ENCODE peak calls at places on chromosomes 13 and 19, in five cellular contexts. One of them, this sample, is unnamed.

GRCh38 chr19:39874404-39874803 is 28.2 kb upstream of the FBL start:
- DNase-seq in lower lobe of right lung: no peak
- DNase-seq in AG09319: no peak
- DNase-seq in astrocyte of the spinal cord: no peak
- DNase-seq in cardiac muscle cell: no peak
- DNase-seq in this sample: no peak

GRCh38 chr13:46383383-46383782 is 3.7 kb downstream of the RUBCNL start:
- DNase-seq in lower lobe of right lung: no peak
- DNase-seq in AG09319: no peak
- DNase-seq in astrocyte of the spinal cord: no peak
- DNase-seq in cardiac muscle cell: no peak
- DNase-seq in this sample: no peak

GRCh38 chr13:39095500-39095899 is 57.2 kb downstream of the NHLRC3 start:
- DNase-seq in lower lobe of right lung: no peak
- DNase-seq in AG09319: no peak
- DNase-seq in astrocyte of the spinal cord: no peak
- DNase-seq in cardiac muscle cell: no peak
- DNase-seq in this sample: peak; percentile 29

GRCh38 chr13:104571161-104571889 is 1505.1 kb upstream of the SLC10A2 start:
- DNase-seq in lower lobe of right lung: no peak
- DNase-seq in AG09319: no peak
- DNase-seq in astrocyte of the spinal cord: peak; percentile 95
- DNase-seq in cardiac muscle cell: peak; percentile 81
- DNase-seq in this sample: peak; percentile 7

GRCh38 chr19:53394522-53394973 is 401 bp upstream of the ZNF765 start:
- DNase-seq in lower lobe of right lung: peak; percentile 66
- DNase-seq in AG09319: peak; percentile 11
- DNase-seq in astrocyte of the spinal cord: no peak
- DNase-seq in cardiac muscle cell: peak; percentile 60
- DNase-seq in this sample: no peak

GRCh38 chr13:105144936-105145335 is 1390.5 kb downstream of the EFNB2 start:
- DNase-seq in lower lobe of right lung: no peak
- DNase-seq in AG09319: no peak
- DNase-seq in astrocyte of the spinal cord: no peak
- DNase-seq in cardiac muscle cell: no peak
- DNase-seq in this sample: no peak

GRCh38 chr19:1224847-1225246 is 13.0 kb downstream of the CBARP start:
- DNase-seq in lower lobe of right lung: no peak
- DNase-seq in AG09319: no peak
- DNase-seq in astrocyte of the spinal cord: no peak
- DNase-seq in cardiac muscle cell: no peak
- DNase-seq in this sample: no peak

GRCh38 chr13:26979334-26979733 is 192.3 kb downstream of the USP12 start:
- DNase-seq in lower lobe of right lung: no peak
- DNase-seq in AG09319: no peak
- DNase-seq in astrocyte of the spinal cord: no peak
- DNase-seq in cardiac muscle cell: no peak
- DNase-seq in this sample: no peak

GRCh38 chr19:43574424-43575155 is 737 bp downstream of the XRCC1 start:
- DNase-seq in lower lobe of right lung: peak; percentile 28
- DNase-seq in AG09319: no peak
- DNase-seq in astrocyte of the spinal cord: peak; percentile 52
- DNase-seq in cardiac muscle cell: no peak
- DNase-seq in this sample: no peak

GRCh38 chr13:66831317-66831716 is 398.8 kb downstream of the PCDH9 start:
- DNase-seq in lower lobe of right lung: no peak
- DNase-seq in AG09319: no peak
- DNase-seq in astrocyte of the spinal cord: no peak
- DNase-seq in cardiac muscle cell: no peak
- DNase-seq in this sample: no peak

GRCh38 chr13:34964558-34964957 is 22.5 kb downstream of the NBEA start:
- DNase-seq in lower lobe of right lung: no peak
- DNase-seq in AG09319: no peak
- DNase-seq in astrocyte of the spinal cord: no peak
- DNase-seq in cardiac muscle cell: no peak
- DNase-seq in this sample: no peak

GRCh38 chr19:5398693-5399057 is 56.5 kb upstream of the ZNRF4 start:
- DNase-seq in lower lobe of right lung: no peak
- DNase-seq in AG09319: no peak
- DNase-seq in astrocyte of the spinal cord: no peak
- DNase-seq in cardiac muscle cell: no peak
- DNase-seq in this sample: no peak

GRCh38 chr13:75299913-75300862 is 181.8 kb downstream of the TBC1D4 start:
- DNase-seq in lower lobe of right lung: no peak
- DNase-seq in AG09319: no peak
- DNase-seq in astrocyte of the spinal cord: peak; percentile 43
- DNase-seq in cardiac muscle cell: no peak
- DNase-seq in this sample: peak; percentile 20

GRCh38 chr13:34618654-34619053 is 323.4 kb upstream of the NBEA start:
- DNase-seq in lower lobe of right lung: no peak
- DNase-seq in AG09319: no peak
- DNase-seq in astrocyte of the spinal cord: no peak
- DNase-seq in cardiac muscle cell: no peak
- DNase-seq in this sample: no peak

GRCh38 chr19:6811906-6812305 is 39.4 kb downstream of the VAV1 start:
- DNase-seq in lower lobe of right lung: no peak
- DNase-seq in AG09319: peak; percentile 16
- DNase-seq in astrocyte of the spinal cord: peak; percentile 16
- DNase-seq in cardiac muscle cell: no peak
- DNase-seq in this sample: no peak

GRCh38 chr13:26323127-26323526 is 69.2 kb downstream of the CDK8 start:
- DNase-seq in lower lobe of right lung: no peak
- DNase-seq in AG09319: no peak
- DNase-seq in astrocyte of the spinal cord: no peak
- DNase-seq in cardiac muscle cell: no peak
- DNase-seq in this sample: no peak

GRCh38 chr13:96020155-96020575 is 33.0 kb downstream of the UGGT2 start:
- DNase-seq in lower lobe of right lung: no peak
- DNase-seq in AG09319: peak; percentile 20
- DNase-seq in astrocyte of the spinal cord: peak; percentile 79
- DNase-seq in cardiac muscle cell: peak; percentile 74
- DNase-seq in this sample: peak; percentile 46

GRCh38 chr19:38425810-38426466 is at the start of gene RASGRP4:
- DNase-seq in lower lobe of right lung: peak; percentile 69
- DNase-seq in AG09319: no peak
- DNase-seq in astrocyte of the spinal cord: no peak
- DNase-seq in cardiac muscle cell: no peak
- DNase-seq in this sample: peak; percentile 70

GRCh38 chr13:33016414-33017409 is at the start of gene KL:
- DNase-seq in lower lobe of right lung: peak; percentile 74
- DNase-seq in AG09319: no peak
- DNase-seq in astrocyte of the spinal cord: no peak
- DNase-seq in cardiac muscle cell: peak; percentile 51
- DNase-seq in this sample: peak; percentile 63

GRCh38 chr19:46789371-46789770 is 977 bp upstream of the SLC1A5 start:
- DNase-seq in lower lobe of right lung: no peak
- DNase-seq in AG09319: no peak
- DNase-seq in astrocyte of the spinal cord: no peak
- DNase-seq in cardiac muscle cell: no peak
- DNase-seq in this sample: no peak

GRCh38 chr13:113114511-113115362 is 7.9 kb upstream of the F10 start:
- DNase-seq in lower lobe of right lung: peak; percentile 35
- DNase-seq in AG09319: no peak
- DNase-seq in astrocyte of the spinal cord: no peak
- DNase-seq in cardiac muscle cell: no peak
- DNase-seq in this sample: no peak

GRCh38 chr13:97359181-97360057 is 74.5 kb upstream of the RAP2A start:
- DNase-seq in lower lobe of right lung: no peak
- DNase-seq in AG09319: no peak
- DNase-seq in astrocyte of the spinal cord: peak; percentile 76
- DNase-seq in cardiac muscle cell: peak; percentile 77
- DNase-seq in this sample: peak; percentile 45

GRCh38 chr19:39407394-39407643 is 672 bp downstream of the ZFP36 start:
- DNase-seq in lower lobe of right lung: no peak
- DNase-seq in AG09319: no peak
- DNase-seq in astrocyte of the spinal cord: no peak
- DNase-seq in cardiac muscle cell: no peak
- DNase-seq in this sample: no peak

GRCh38 chr13:24727731-24728601 is 36.0 kb upstream of the RNF17 start:
- DNase-seq in lower lobe of right lung: peak; percentile 61
- DNase-seq in AG09319: peak; percentile 75
- DNase-seq in astrocyte of the spinal cord: peak; percentile 78
- DNase-seq in cardiac muscle cell: peak; percentile 87
- DNase-seq in this sample: peak; percentile 90

GRCh38 chr19:46493236-46494114 is 2.2 kb downstream of the PNMA8B start:
- DNase-seq in lower lobe of right lung: peak; percentile 55
- DNase-seq in AG09319: no peak
- DNase-seq in astrocyte of the spinal cord: no peak
- DNase-seq in cardiac muscle cell: no peak
- DNase-seq in this sample: peak; percentile 38

GRCh38 chr19:31969110-31969509 is 376.3 kb upstream of the ZNF507 start:
- DNase-seq in lower lobe of right lung: no peak
- DNase-seq in AG09319: no peak
- DNase-seq in astrocyte of the spinal cord: no peak
- DNase-seq in cardiac muscle cell: no peak
- DNase-seq in this sample: no peak

DNA sequence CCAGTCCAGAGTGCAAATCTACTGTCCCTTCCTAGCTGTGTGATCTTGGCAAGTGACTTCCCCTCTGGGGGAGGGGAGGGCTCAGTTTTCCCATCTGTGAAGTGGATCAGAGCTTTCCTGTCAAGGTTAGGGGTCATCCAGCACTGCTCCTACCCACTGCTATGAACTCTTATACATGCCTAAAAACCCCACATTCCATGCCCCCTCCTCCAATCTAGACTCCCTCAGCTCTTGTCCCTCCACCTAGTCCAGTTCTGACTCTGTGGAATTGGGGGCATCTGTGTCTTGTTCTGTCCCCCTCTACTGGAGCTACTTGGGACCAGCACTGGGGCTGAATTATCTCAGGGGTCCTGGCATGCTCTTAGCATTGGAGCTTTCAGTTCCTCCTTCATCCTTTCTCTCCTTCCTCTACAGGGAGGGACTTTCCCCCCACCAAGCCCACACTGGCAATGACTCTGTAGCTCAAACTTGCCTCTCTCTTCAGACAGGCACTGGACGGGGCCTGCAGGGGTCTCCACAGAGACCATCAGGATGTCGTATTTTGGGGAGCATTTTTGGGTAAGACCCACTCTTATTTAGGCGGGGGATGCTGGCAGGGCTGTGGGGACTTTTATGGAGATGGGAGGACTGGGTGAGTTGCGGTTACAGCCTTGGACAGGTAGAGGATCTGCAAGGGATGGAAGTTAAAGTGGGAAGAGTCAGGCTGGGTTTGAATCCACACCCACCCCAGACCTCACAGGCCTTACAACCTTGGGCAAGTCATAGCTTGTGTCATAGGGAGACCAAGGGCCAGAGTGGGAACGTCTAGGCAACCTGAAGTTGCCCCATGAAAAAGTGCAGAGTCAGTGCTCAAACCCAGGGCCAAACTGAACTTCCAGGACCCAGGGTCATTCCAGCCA is 3.6 kb downstream of the FCHO1 start:
- DNase-seq in lower lobe of right lung: no peak
- DNase-seq in AG09319: no peak
- DNase-seq in astrocyte of the spinal cord: no peak
- DNase-seq in cardiac muscle cell: no peak
- DNase-seq in this sample: peak; percentile 82
- TF ChIP-seq CTCF in lower lobe of right lung: no peak
- TF ChIP-seq CTCF in AG09319: no peak
- TF ChIP-seq CTCF in astrocyte of the spinal cord: no peak
- TF ChIP-seq CTCF in cardiac muscle cell: no peak
- TF ChIP-seq CTCF in this sample: peak; percentile 48

GRCh38 chr19:35090795-35091214 is 24.8 kb upstream of the FXYD3 start:
- DNase-seq in lower lobe of right lung: no peak
- DNase-seq in AG09319: no peak
- DNase-seq in astrocyte of the spinal cord: no peak
- DNase-seq in cardiac muscle cell: no peak
- DNase-seq in this sample: no peak
- TF ChIP-seq CTCF in lower lobe of right lung: no peak
- TF ChIP-seq CTCF in AG09319: no peak
- TF ChIP-seq CTCF in astrocyte of the spinal cord: no peak
- TF ChIP-seq CTCF in cardiac muscle cell: no peak
- TF ChIP-seq CTCF in this sample: no peak

DNA sequence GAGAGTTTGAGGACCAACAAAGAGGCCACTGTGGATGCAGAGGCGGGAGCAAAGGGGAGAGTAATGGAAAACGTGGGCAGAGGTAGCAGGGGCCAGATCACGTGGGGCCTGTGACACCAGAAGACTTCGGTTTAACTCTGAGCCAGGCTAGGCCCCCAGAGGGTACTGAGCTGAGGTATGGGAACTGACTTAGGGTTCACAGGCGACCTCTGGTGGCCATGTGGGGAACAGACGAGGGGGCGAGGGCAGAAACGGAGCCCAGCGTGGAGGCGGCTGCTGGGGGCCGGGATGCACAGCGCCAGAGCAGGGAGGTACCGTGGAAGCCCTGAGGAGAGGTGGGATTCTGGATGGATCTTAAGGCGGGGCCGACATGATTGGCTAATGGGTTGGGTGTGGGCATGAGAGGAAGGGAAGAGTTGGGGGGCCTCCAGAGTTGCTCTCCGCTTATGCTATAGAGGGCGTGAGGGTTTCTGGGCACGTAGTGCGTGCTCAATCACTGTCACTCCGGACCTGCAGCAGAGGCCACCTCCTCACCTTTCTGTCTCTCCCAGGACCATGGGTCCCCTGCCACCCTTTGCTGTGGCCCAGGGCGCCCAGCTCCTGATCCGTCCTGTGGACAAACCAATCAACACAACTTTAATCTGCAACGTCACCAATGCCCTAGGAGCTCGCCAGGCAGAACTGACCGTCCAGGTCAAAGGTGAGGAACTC is 13.7 kb downstream of the PVR start:
- DNase-seq in lower lobe of right lung: peak; percentile 78
- DNase-seq in AG09319: no peak
- DNase-seq in astrocyte of the spinal cord: peak; percentile 59
- DNase-seq in cardiac muscle cell: peak; percentile 80
- DNase-seq in this sample: peak; percentile 87
- TF ChIP-seq CTCF in lower lobe of right lung: peak; percentile 95
- TF ChIP-seq CTCF in AG09319: peak; percentile 93
- TF ChIP-seq CTCF in astrocyte of the spinal cord: peak; percentile 95
- TF ChIP-seq CTCF in cardiac muscle cell: peak; percentile 88
- TF ChIP-seq CTCF in this sample: peak; percentile 92

GRCh38 chr19:13082192-13083007 is 20.3 kb downstream of the LYL1 start:
- DNase-seq in lower lobe of right lung: no peak
- DNase-seq in AG09319: no peak
- DNase-seq in astrocyte of the spinal cord: peak; percentile 95
- DNase-seq in cardiac muscle cell: peak; percentile 48
- DNase-seq in this sample: no peak
- TF ChIP-seq CTCF in lower lobe of right lung: no peak
- TF ChIP-seq CTCF in AG09319: peak; percentile 51
- TF ChIP-seq CTCF in astrocyte of the spinal cord: peak; percentile 42
- TF ChIP-seq CTCF in cardiac muscle cell: peak; percentile 33
- TF ChIP-seq CTCF in this sample: no peak

DNA sequence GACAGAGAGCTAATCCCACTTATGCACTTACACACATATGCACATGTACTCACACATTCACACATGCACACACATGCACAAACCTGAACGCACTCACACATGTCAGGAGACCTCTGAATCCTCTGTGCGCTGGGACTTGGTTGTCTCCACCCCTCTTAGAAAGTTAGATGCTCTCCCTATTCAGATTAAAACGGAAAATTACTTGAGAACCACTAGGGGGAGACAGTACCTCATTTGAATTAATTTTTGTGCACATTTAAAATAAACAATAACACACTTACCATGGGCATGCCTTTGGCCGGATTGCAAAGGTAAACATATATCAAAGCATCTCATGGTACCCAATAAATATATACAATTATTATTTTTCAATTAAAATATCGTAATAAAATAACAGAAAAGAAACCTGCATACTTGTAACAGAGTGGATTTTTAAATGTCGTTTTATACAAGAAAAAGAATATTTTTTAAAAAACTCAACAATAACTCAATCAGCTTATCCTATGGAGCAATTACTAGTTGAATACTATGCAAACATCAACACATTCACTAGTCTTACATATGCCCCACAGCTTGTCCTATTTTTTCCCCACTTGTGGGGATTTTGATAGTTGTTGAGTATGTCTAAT is 9.5 kb upstream of the LILRB4 start:
- DNase-seq in lower lobe of right lung: no peak
- DNase-seq in AG09319: no peak
- DNase-seq in astrocyte of the spinal cord: peak; percentile 3
- DNase-seq in cardiac muscle cell: no peak
- DNase-seq in this sample: peak; percentile 65
- TF ChIP-seq CTCF in lower lobe of right lung: peak; percentile 60
- TF ChIP-seq CTCF in AG09319: peak; percentile 5
- TF ChIP-seq CTCF in astrocyte of the spinal cord: peak; percentile 29
- TF ChIP-seq CTCF in cardiac muscle cell: peak; percentile 43
- TF ChIP-seq CTCF in this sample: peak; percentile 45

This sample was measured in GM13976.